ENCODE peak calls at places on chromosomes 12 and 14, in nine cellular contexts. One of them, this sample, is unnamed.

GRCh38 chr14:52150162-52150561 is 81.3 kb upstream of the NID2 start:
- DNase-seq in aorta: no peak
- DNase-seq in activated CD8-positive, alpha-beta memory T cell treated with anti-CD3 and anti-CD28 coated beads, Interleukin-2, amount 50 U/mL, for 4 hours: no peak
- DNase-seq in stimulated activated CD4-positive, alpha-beta T cell treated with anti-CD3 and anti-CD28 coated beads, Interleukin-1b, Interleukin-23, amount 100 ng/mL, for 24 hours: no peak
- DNase-seq in amniotic stem cell: no peak
- DNase-seq in left ventricle myocardium superior: no peak
- DNase-seq in HCT116: no peak
- DNase-seq in BE2C: no peak
- DNase-seq in HCEC 1CT: no peak
- DNase-seq in this sample: no peak

GRCh38 chr12:124774462-124775167 is 89.0 kb downstream of the SCARB1 start:
- DNase-seq in aorta: no peak
- DNase-seq in activated CD8-positive, alpha-beta memory T cell treated with anti-CD3 and anti-CD28 coated beads, Interleukin-2, amount 50 U/mL, for 4 hours: peak
- DNase-seq in stimulated activated CD4-positive, alpha-beta T cell treated with anti-CD3 and anti-CD28 coated beads, Interleukin-1b, Interleukin-23, amount 100 ng/mL, for 24 hours: peak
- DNase-seq in amniotic stem cell: peak
- DNase-seq in left ventricle myocardium superior: no peak
- DNase-seq in HCT116: no peak
- DNase-seq in BE2C: peak
- DNase-seq in HCEC 1CT: peak
- DNase-seq in this sample: peak

GRCh38 chr12:16118586-16118985 is 158.9 kb downstream of the SLC15A5 start:
- DNase-seq in aorta: no peak
- DNase-seq in activated CD8-positive, alpha-beta memory T cell treated with anti-CD3 and anti-CD28 coated beads, Interleukin-2, amount 50 U/mL, for 4 hours: no peak
- DNase-seq in stimulated activated CD4-positive, alpha-beta T cell treated with anti-CD3 and anti-CD28 coated beads, Interleukin-1b, Interleukin-23, amount 100 ng/mL, for 24 hours: no peak
- DNase-seq in amniotic stem cell: no peak
- DNase-seq in left ventricle myocardium superior: no peak
- DNase-seq in HCT116: no peak
- DNase-seq in BE2C: no peak
- DNase-seq in HCEC 1CT: no peak
- DNase-seq in this sample: no peak

GRCh38 chr12:129073157-129073915 is 220.1 kb downstream of the GLT1D1 start:
- DNase-seq in aorta: no peak
- DNase-seq in activated CD8-positive, alpha-beta memory T cell treated with anti-CD3 and anti-CD28 coated beads, Interleukin-2, amount 50 U/mL, for 4 hours: no peak
- DNase-seq in stimulated activated CD4-positive, alpha-beta T cell treated with anti-CD3 and anti-CD28 coated beads, Interleukin-1b, Interleukin-23, amount 100 ng/mL, for 24 hours: no peak
- DNase-seq in amniotic stem cell: no peak
- DNase-seq in left ventricle myocardium superior: no peak
- DNase-seq in HCT116: no peak
- DNase-seq in BE2C: no peak
- DNase-seq in HCEC 1CT: no peak
- DNase-seq in this sample: no peak

GRCh38 chr12:123971770-123972447 is 722 bp downstream of the CCDC92 start:
- DNase-seq in aorta: peak
- DNase-seq in activated CD8-positive, alpha-beta memory T cell treated with anti-CD3 and anti-CD28 coated beads, Interleukin-2, amount 50 U/mL, for 4 hours: peak
- DNase-seq in stimulated activated CD4-positive, alpha-beta T cell treated with anti-CD3 and anti-CD28 coated beads, Interleukin-1b, Interleukin-23, amount 100 ng/mL, for 24 hours: peak
- DNase-seq in amniotic stem cell: no peak
- DNase-seq in left ventricle myocardium superior: peak
- DNase-seq in HCT116: no peak
- DNase-seq in BE2C: peak
- DNase-seq in HCEC 1CT: peak
- DNase-seq in this sample: peak

GRCh38 chr14:23154876-23155587 is 28.4 kb downstream of the SLC7A8 start:
- DNase-seq in aorta: peak
- DNase-seq in activated CD8-positive, alpha-beta memory T cell treated with anti-CD3 and anti-CD28 coated beads, Interleukin-2, amount 50 U/mL, for 4 hours: no peak
- DNase-seq in stimulated activated CD4-positive, alpha-beta T cell treated with anti-CD3 and anti-CD28 coated beads, Interleukin-1b, Interleukin-23, amount 100 ng/mL, for 24 hours: no peak
- DNase-seq in amniotic stem cell: peak
- DNase-seq in left ventricle myocardium superior: peak
- DNase-seq in HCT116: no peak
- DNase-seq in BE2C: no peak
- DNase-seq in HCEC 1CT: peak
- DNase-seq in this sample: peak

GRCh38 chr14:77023001-77023996 is 5.2 kb downstream of the IRF2BPL start:
- DNase-seq in aorta: peak
- DNase-seq in activated CD8-positive, alpha-beta memory T cell treated with anti-CD3 and anti-CD28 coated beads, Interleukin-2, amount 50 U/mL, for 4 hours: no peak
- DNase-seq in stimulated activated CD4-positive, alpha-beta T cell treated with anti-CD3 and anti-CD28 coated beads, Interleukin-1b, Interleukin-23, amount 100 ng/mL, for 24 hours: no peak
- DNase-seq in amniotic stem cell: no peak
- DNase-seq in left ventricle myocardium superior: peak
- DNase-seq in HCT116: no peak
- DNase-seq in BE2C: peak
- DNase-seq in HCEC 1CT: no peak
- DNase-seq in this sample: no peak

GRCh38 chr14:103205541-103205906 is 82.3 kb downstream of the TNFAIP2 start:
- DNase-seq in aorta: peak
- DNase-seq in activated CD8-positive, alpha-beta memory T cell treated with anti-CD3 and anti-CD28 coated beads, Interleukin-2, amount 50 U/mL, for 4 hours: no peak
- DNase-seq in stimulated activated CD4-positive, alpha-beta T cell treated with anti-CD3 and anti-CD28 coated beads, Interleukin-1b, Interleukin-23, amount 100 ng/mL, for 24 hours: no peak
- DNase-seq in amniotic stem cell: no peak
- DNase-seq in left ventricle myocardium superior: no peak
- DNase-seq in HCT116: no peak
- DNase-seq in BE2C: no peak
- DNase-seq in HCEC 1CT: no peak
- DNase-seq in this sample: no peak

GRCh38 chr12:4763549-4763948 is 43.3 kb downstream of the GALNT8 start:
- DNase-seq in aorta: no peak
- DNase-seq in activated CD8-positive, alpha-beta memory T cell treated with anti-CD3 and anti-CD28 coated beads, Interleukin-2, amount 50 U/mL, for 4 hours: no peak
- DNase-seq in stimulated activated CD4-positive, alpha-beta T cell treated with anti-CD3 and anti-CD28 coated beads, Interleukin-1b, Interleukin-23, amount 100 ng/mL, for 24 hours: no peak
- DNase-seq in amniotic stem cell: no peak
- DNase-seq in left ventricle myocardium superior: no peak
- DNase-seq in HCT116: peak
- DNase-seq in BE2C: peak
- DNase-seq in HCEC 1CT: no peak
- DNase-seq in this sample: peak

GRCh38 chr14:52351561-52352491 is 37.7 kb downstream of the PTGER2 start:
- DNase-seq in aorta: no peak
- DNase-seq in activated CD8-positive, alpha-beta memory T cell treated with anti-CD3 and anti-CD28 coated beads, Interleukin-2, amount 50 U/mL, for 4 hours: no peak
- DNase-seq in stimulated activated CD4-positive, alpha-beta T cell treated with anti-CD3 and anti-CD28 coated beads, Interleukin-1b, Interleukin-23, amount 100 ng/mL, for 24 hours: no peak
- DNase-seq in amniotic stem cell: no peak
- DNase-seq in left ventricle myocardium superior: no peak
- DNase-seq in HCT116: no peak
- DNase-seq in BE2C: peak
- DNase-seq in HCEC 1CT: peak
- DNase-seq in this sample: peak

GRCh38 chr14:92348154-92348553 is 25.2 kb downstream of the SLC24A4 start:
- DNase-seq in aorta: no peak
- DNase-seq in activated CD8-positive, alpha-beta memory T cell treated with anti-CD3 and anti-CD28 coated beads, Interleukin-2, amount 50 U/mL, for 4 hours: no peak
- DNase-seq in stimulated activated CD4-positive, alpha-beta T cell treated with anti-CD3 and anti-CD28 coated beads, Interleukin-1b, Interleukin-23, amount 100 ng/mL, for 24 hours: no peak
- DNase-seq in amniotic stem cell: no peak
- DNase-seq in left ventricle myocardium superior: no peak
- DNase-seq in HCT116: no peak
- DNase-seq in BE2C: no peak
- DNase-seq in HCEC 1CT: no peak
- DNase-seq in this sample: no peak

GRCh38 chr14:100586520-100587247 is 533 bp downstream of the BEGAIN start:
- DNase-seq in aorta: peak
- DNase-seq in activated CD8-positive, alpha-beta memory T cell treated with anti-CD3 and anti-CD28 coated beads, Interleukin-2, amount 50 U/mL, for 4 hours: peak
- DNase-seq in stimulated activated CD4-positive, alpha-beta T cell treated with anti-CD3 and anti-CD28 coated beads, Interleukin-1b, Interleukin-23, amount 100 ng/mL, for 24 hours: peak
- DNase-seq in amniotic stem cell: no peak
- DNase-seq in left ventricle myocardium superior: peak
- DNase-seq in HCT116: peak
- DNase-seq in BE2C: peak
- DNase-seq in HCEC 1CT: no peak
- DNase-seq in this sample: peak

GRCh38 chr12:113457710-113458109 is 14.0 kb downstream of the LHX5 start:
- DNase-seq in aorta: no peak
- DNase-seq in activated CD8-positive, alpha-beta memory T cell treated with anti-CD3 and anti-CD28 coated beads, Interleukin-2, amount 50 U/mL, for 4 hours: no peak
- DNase-seq in stimulated activated CD4-positive, alpha-beta T cell treated with anti-CD3 and anti-CD28 coated beads, Interleukin-1b, Interleukin-23, amount 100 ng/mL, for 24 hours: no peak
- DNase-seq in amniotic stem cell: no peak
- DNase-seq in left ventricle myocardium superior: no peak
- DNase-seq in HCT116: no peak
- DNase-seq in BE2C: no peak
- DNase-seq in HCEC 1CT: no peak
- DNase-seq in this sample: no peak

GRCh38 chr12:59322473-59322872 is 273.4 kb upstream of the SLC16A7 start:
- DNase-seq in aorta: no peak
- DNase-seq in activated CD8-positive, alpha-beta memory T cell treated with anti-CD3 and anti-CD28 coated beads, Interleukin-2, amount 50 U/mL, for 4 hours: no peak
- DNase-seq in stimulated activated CD4-positive, alpha-beta T cell treated with anti-CD3 and anti-CD28 coated beads, Interleukin-1b, Interleukin-23, amount 100 ng/mL, for 24 hours: no peak
- DNase-seq in amniotic stem cell: no peak
- DNase-seq in left ventricle myocardium superior: peak
- DNase-seq in HCT116: no peak
- DNase-seq in BE2C: no peak
- DNase-seq in HCEC 1CT: no peak
- DNase-seq in this sample: no peak

GRCh38 chr14:75334191-75335051 is 55.8 kb downstream of the FOS start:
- DNase-seq in aorta: no peak
- DNase-seq in activated CD8-positive, alpha-beta memory T cell treated with anti-CD3 and anti-CD28 coated beads, Interleukin-2, amount 50 U/mL, for 4 hours: peak
- DNase-seq in stimulated activated CD4-positive, alpha-beta T cell treated with anti-CD3 and anti-CD28 coated beads, Interleukin-1b, Interleukin-23, amount 100 ng/mL, for 24 hours: peak
- DNase-seq in amniotic stem cell: no peak
- DNase-seq in left ventricle myocardium superior: peak
- DNase-seq in HCT116: no peak
- DNase-seq in BE2C: peak
- DNase-seq in HCEC 1CT: no peak
- DNase-seq in this sample: no peak

GRCh38 chr12:24111591-24111990 is 162.1 kb upstream of the SOX5 start:
- DNase-seq in aorta: no peak
- DNase-seq in activated CD8-positive, alpha-beta memory T cell treated with anti-CD3 and anti-CD28 coated beads, Interleukin-2, amount 50 U/mL, for 4 hours: no peak
- DNase-seq in stimulated activated CD4-positive, alpha-beta T cell treated with anti-CD3 and anti-CD28 coated beads, Interleukin-1b, Interleukin-23, amount 100 ng/mL, for 24 hours: no peak
- DNase-seq in amniotic stem cell: no peak
- DNase-seq in left ventricle myocardium superior: no peak
- DNase-seq in HCT116: no peak
- DNase-seq in BE2C: no peak
- DNase-seq in HCEC 1CT: peak
- DNase-seq in this sample: peak

GRCh38 chr12:83157604-83158003 is 470.9 kb downstream of the TMTC2 start:
- DNase-seq in aorta: no peak
- DNase-seq in activated CD8-positive, alpha-beta memory T cell treated with anti-CD3 and anti-CD28 coated beads, Interleukin-2, amount 50 U/mL, for 4 hours: no peak
- DNase-seq in stimulated activated CD4-positive, alpha-beta T cell treated with anti-CD3 and anti-CD28 coated beads, Interleukin-1b, Interleukin-23, amount 100 ng/mL, for 24 hours: no peak
- DNase-seq in amniotic stem cell: no peak
- DNase-seq in left ventricle myocardium superior: no peak
- DNase-seq in HCT116: no peak
- DNase-seq in BE2C: no peak
- DNase-seq in HCEC 1CT: no peak
- DNase-seq in this sample: no peak

This sample was measured in fibroblast of mammary gland.